ENCODE peak calls at places on chromosomes 7 and 10, in seven cellular contexts. One of them, this sample, is unnamed. For H3K4me1 and H3K27me3, the result is how much of the 10 kb centered on the place peaks cover.

GRCh38 chr10:60003709-60004191 is 97.4 kb upstream of the CCDC6 start:
- DNase-seq in stomach: no peak
- DNase-seq in HAP-1: no peak
- DNase-seq in adrenal gland: no peak
- DNase-seq in body of pancreas: no peak
- DNase-seq in mesenchymal stem cell: no peak
- DNase-seq in spleen: no peak
- DNase-seq in this sample: peak

GRCh38 chr10:30639946-30640786 is 10.6 kb upstream of the LYZL2 start:
- DNase-seq in stomach: no peak
- DNase-seq in HAP-1: peak
- DNase-seq in adrenal gland: no peak
- DNase-seq in body of pancreas: no peak
- DNase-seq in mesenchymal stem cell: peak
- DNase-seq in spleen: no peak
- DNase-seq in this sample: peak

GRCh38 chr10:93745411-93746065 is 12.2 kb upstream of the LGI1 start:
- DNase-seq in stomach: no peak
- DNase-seq in HAP-1: peak
- DNase-seq in adrenal gland: no peak
- DNase-seq in body of pancreas: no peak
- DNase-seq in mesenchymal stem cell: peak
- DNase-seq in spleen: no peak
- DNase-seq in this sample: no peak

GRCh38 chr10:79488303-79488702 is 24.0 kb upstream of the EIF5AL1 start:
- DNase-seq in stomach: peak
- DNase-seq in HAP-1: no peak
- DNase-seq in adrenal gland: peak
- DNase-seq in body of pancreas: no peak
- DNase-seq in mesenchymal stem cell: peak
- DNase-seq in spleen: no peak
- DNase-seq in this sample: peak

GRCh38 chr7:46557295-46557711 is 636.2 kb upstream of the IGFBP3 start:
- DNase-seq in stomach: no peak
- DNase-seq in HAP-1: no peak
- DNase-seq in adrenal gland: no peak
- DNase-seq in body of pancreas: peak
- DNase-seq in mesenchymal stem cell: peak
- DNase-seq in spleen: no peak
- DNase-seq in this sample: no peak

GRCh38 chr10:2844925-2845324 is 222.4 kb upstream of the PFKP start:
- DNase-seq in stomach: no peak
- DNase-seq in HAP-1: no peak
- DNase-seq in adrenal gland: no peak
- DNase-seq in body of pancreas: no peak
- DNase-seq in mesenchymal stem cell: no peak
- DNase-seq in spleen: no peak
- DNase-seq in this sample: no peak

GRCh38 chr10:22875584-22875983 is 52.3 kb upstream of the ARMC3 start:
- DNase-seq in stomach: no peak
- DNase-seq in HAP-1: peak
- DNase-seq in adrenal gland: no peak
- DNase-seq in body of pancreas: no peak
- DNase-seq in mesenchymal stem cell: no peak
- DNase-seq in spleen: no peak
- DNase-seq in this sample: no peak

GRCh38 chr10:110460111-110460809 is 37.4 kb upstream of the DUSP5 start:
- DNase-seq in stomach: peak
- DNase-seq in HAP-1: no peak
- DNase-seq in adrenal gland: peak
- DNase-seq in body of pancreas: no peak
- DNase-seq in mesenchymal stem cell: no peak
- DNase-seq in spleen: peak
- DNase-seq in this sample: no peak

GRCh38 chr7:81005254-81005653 is 86.4 kb upstream of the SEMA3C start:
- DNase-seq in stomach: no peak
- DNase-seq in HAP-1: no peak
- DNase-seq in adrenal gland: no peak
- DNase-seq in body of pancreas: no peak
- DNase-seq in mesenchymal stem cell: no peak
- DNase-seq in spleen: no peak
- DNase-seq in this sample: no peak

GRCh38 chr10:93068411-93069244 is 5.1 kb upstream of the CYP26A1 start:
- DNase-seq in stomach: no peak
- DNase-seq in HAP-1: no peak
- DNase-seq in adrenal gland: no peak
- DNase-seq in body of pancreas: no peak
- DNase-seq in mesenchymal stem cell: peak
- DNase-seq in spleen: no peak
- DNase-seq in this sample: no peak

GRCh38 chr10:37490266-37490665 is 364.9 kb downstream of the ANKRD30A start:
- DNase-seq in stomach: no peak
- DNase-seq in HAP-1: no peak
- DNase-seq in adrenal gland: peak
- DNase-seq in body of pancreas: no peak
- DNase-seq in mesenchymal stem cell: no peak
- DNase-seq in spleen: no peak
- DNase-seq in this sample: no peak

GRCh38 chr10:132866601-132867381 is 75.6 kb downstream of the CFAP46 start:
- DNase-seq in stomach: peak
- DNase-seq in HAP-1: no peak
- DNase-seq in adrenal gland: no peak
- DNase-seq in body of pancreas: no peak
- DNase-seq in mesenchymal stem cell: no peak
- DNase-seq in spleen: peak
- DNase-seq in this sample: no peak

GRCh38 chr7:68694656-68695055 is 903.6 kb upstream of the AUTS2 start:
- DNase-seq in stomach: no peak
- DNase-seq in HAP-1: no peak
- DNase-seq in adrenal gland: no peak
- DNase-seq in body of pancreas: no peak
- DNase-seq in mesenchymal stem cell: no peak
- DNase-seq in spleen: no peak
- DNase-seq in this sample: no peak

GRCh38 chr7:30170460-30171197 is 35.8 kb downstream of the MTURN start:
- DNase-seq in stomach: no peak
- DNase-seq in HAP-1: no peak
- DNase-seq in adrenal gland: no peak
- DNase-seq in body of pancreas: no peak
- DNase-seq in mesenchymal stem cell: no peak
- DNase-seq in spleen: no peak
- DNase-seq in this sample: no peak

GRCh38 chr7:107966701-107967100 is 36.3 kb downstream of the LAMB1 start:
- DNase-seq in stomach: no peak
- DNase-seq in HAP-1: no peak
- DNase-seq in adrenal gland: no peak
- DNase-seq in body of pancreas: no peak
- DNase-seq in mesenchymal stem cell: peak
- DNase-seq in spleen: no peak
- DNase-seq in this sample: peak

GRCh38 chr7:11830582-11831382 is 1.2 kb downstream of the THSD7A start:
- DNase-seq in stomach: no peak
- DNase-seq in HAP-1: no peak
- DNase-seq in adrenal gland: no peak
- DNase-seq in body of pancreas: no peak
- DNase-seq in mesenchymal stem cell: peak
- DNase-seq in spleen: no peak
- DNase-seq in this sample: no peak

GRCh38 chr7:44965937-44966730 is 12.7 kb downstream of the MYO1G start:
- DNase-seq in stomach: no peak
- DNase-seq in HAP-1: no peak
- DNase-seq in adrenal gland: no peak
- DNase-seq in body of pancreas: no peak
- DNase-seq in mesenchymal stem cell: no peak
- DNase-seq in spleen: peak
- DNase-seq in this sample: no peak

GRCh38 chr10:58335306-58336005 is 650 bp downstream of the UBE2D1 start:
- DNase-seq in stomach: peak
- DNase-seq in HAP-1: no peak
- DNase-seq in adrenal gland: peak
- DNase-seq in body of pancreas: peak
- DNase-seq in mesenchymal stem cell: peak
- DNase-seq in spleen: no peak
- DNase-seq in this sample: no peak

GRCh38 chr10:101293007-101293723 is 60.8 kb upstream of the BTRC start:
- DNase-seq in stomach: no peak
- DNase-seq in HAP-1: no peak
- DNase-seq in adrenal gland: no peak
- DNase-seq in body of pancreas: no peak
- DNase-seq in mesenchymal stem cell: no peak
- DNase-seq in spleen: no peak
- DNase-seq in this sample: no peak

GRCh38 chr10:129846991-129847391 is 117.1 kb downstream of the EBF3 start:
- DNase-seq in stomach: no peak
- DNase-seq in HAP-1: peak
- DNase-seq in adrenal gland: no peak
- DNase-seq in body of pancreas: no peak
- DNase-seq in mesenchymal stem cell: no peak
- DNase-seq in spleen: no peak
- DNase-seq in this sample: no peak

GRCh38 chr7:26193432-26194206 is 6.9 kb downstream of the HNRNPA2B1 start:
- DNase-seq in stomach: no peak
- DNase-seq in HAP-1: no peak
- DNase-seq in adrenal gland: no peak
- DNase-seq in body of pancreas: no peak
- DNase-seq in mesenchymal stem cell: no peak
- DNase-seq in spleen: no peak
- DNase-seq in this sample: no peak
- H3K4me3 ChIP-seq in stomach: no peak
- H3K4me3 ChIP-seq in HAP-1: no peak
- H3K4me3 ChIP-seq in adrenal gland: no peak
- H3K4me3 ChIP-seq in body of pancreas: no peak
- H3K4me3 ChIP-seq in mesenchymal stem cell: no peak
- H3K4me3 ChIP-seq in spleen: peak
- H3K4me3 ChIP-seq in this sample: no peak

GRCh38 chr7:116872026-116872425 is 9.6 kb downstream of the CAPZA2 start:
- DNase-seq in stomach: no peak
- DNase-seq in HAP-1: no peak
- DNase-seq in adrenal gland: no peak
- DNase-seq in body of pancreas: no peak
- DNase-seq in mesenchymal stem cell: no peak
- DNase-seq in spleen: no peak
- DNase-seq in this sample: no peak

GRCh38 chr7:116873619-116874018 is 11.2 kb downstream of the CAPZA2 start:
- DNase-seq in stomach: no peak
- DNase-seq in HAP-1: no peak
- DNase-seq in adrenal gland: no peak
- DNase-seq in body of pancreas: no peak
- DNase-seq in mesenchymal stem cell: no peak
- DNase-seq in spleen: no peak
- DNase-seq in this sample: no peak

GRCh38 chr7:116876664-116877442 is 14.5 kb downstream of the CAPZA2 start:
- DNase-seq in stomach: peak
- DNase-seq in HAP-1: no peak
- DNase-seq in adrenal gland: peak
- DNase-seq in body of pancreas: peak
- DNase-seq in mesenchymal stem cell: no peak
- DNase-seq in spleen: no peak
- DNase-seq in this sample: no peak

DNA sequence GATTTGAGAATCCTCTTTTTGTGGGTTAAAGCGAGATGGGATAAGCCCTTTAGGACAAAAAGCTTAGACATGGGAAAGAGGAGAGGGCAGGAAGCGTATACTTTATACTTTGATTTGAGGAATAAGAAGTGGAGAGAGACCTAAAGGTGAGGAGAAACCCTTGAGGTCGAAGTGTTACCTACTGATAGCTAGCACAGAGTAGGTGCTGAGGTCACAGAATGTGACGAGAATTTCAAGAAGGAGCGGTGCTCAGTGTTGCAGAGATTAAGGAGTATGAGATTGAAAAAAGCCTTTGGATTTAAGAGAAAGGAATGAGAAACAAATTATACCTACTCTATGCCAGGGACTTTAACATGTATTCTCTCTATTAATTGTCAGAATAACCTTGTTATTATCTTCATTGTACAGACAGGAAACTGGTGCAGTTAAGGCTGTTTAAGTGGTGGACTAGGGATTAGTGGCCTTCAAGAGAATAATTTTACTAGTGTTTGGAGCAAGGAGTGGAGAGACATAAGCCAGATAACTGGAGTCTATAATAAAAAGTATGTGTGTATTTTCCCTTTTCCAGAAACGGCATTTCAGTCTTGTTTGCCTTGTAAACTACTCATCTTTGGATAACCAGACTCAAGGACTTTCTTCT is 8.8 kb downstream of the CAPZA2 start:
- DNase-seq in stomach: no peak
- DNase-seq in HAP-1: peak
- DNase-seq in adrenal gland: no peak
- DNase-seq in body of pancreas: no peak
- DNase-seq in mesenchymal stem cell: no peak
- DNase-seq in spleen: no peak
- DNase-seq in this sample: no peak
- H3K4me1 ChIP-seq in stomach: half or more
- H3K4me1 ChIP-seq in HAP-1: under half
- H3K4me1 ChIP-seq in adrenal gland: under half
- H3K4me1 ChIP-seq in body of pancreas: under half
- H3K4me1 ChIP-seq in mesenchymal stem cell: under half
- H3K4me1 ChIP-seq in spleen: half or more
- H3K4me1 ChIP-seq in this sample: under half

DNA sequence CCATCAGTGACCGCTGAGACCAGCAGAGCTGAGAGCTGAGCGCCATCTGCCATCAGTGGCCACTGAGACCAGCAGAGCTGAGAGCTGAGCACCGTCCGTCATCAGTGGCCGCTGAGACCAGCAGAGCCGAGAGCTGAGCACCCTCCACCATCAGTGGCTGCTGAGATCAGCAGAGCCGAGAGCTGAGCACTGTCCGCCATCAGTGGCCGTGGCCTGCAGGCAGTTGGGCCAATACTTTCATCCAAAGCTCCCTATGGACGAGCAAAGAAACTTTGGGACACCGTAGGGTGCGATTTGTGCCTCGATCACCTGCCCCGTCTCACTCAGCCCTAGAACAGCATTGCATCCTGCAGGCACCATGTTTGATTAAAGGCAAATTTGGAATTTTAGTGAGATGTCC is 265.8 kb downstream of the DNAJB6 start:
- DNase-seq in stomach: no peak
- DNase-seq in HAP-1: no peak
- DNase-seq in adrenal gland: no peak
- DNase-seq in body of pancreas: no peak
- DNase-seq in mesenchymal stem cell: no peak
- DNase-seq in spleen: peak
- DNase-seq in this sample: no peak
- H3K27me3 ChIP-seq in stomach: under half
- H3K27me3 ChIP-seq in HAP-1: under half
- H3K27me3 ChIP-seq in adrenal gland: under half
- H3K27me3 ChIP-seq in body of pancreas: under half
- H3K27me3 ChIP-seq in mesenchymal stem cell: under half
- H3K27me3 ChIP-seq in spleen: under half
- H3K27me3 ChIP-seq in this sample: under half

DNA sequence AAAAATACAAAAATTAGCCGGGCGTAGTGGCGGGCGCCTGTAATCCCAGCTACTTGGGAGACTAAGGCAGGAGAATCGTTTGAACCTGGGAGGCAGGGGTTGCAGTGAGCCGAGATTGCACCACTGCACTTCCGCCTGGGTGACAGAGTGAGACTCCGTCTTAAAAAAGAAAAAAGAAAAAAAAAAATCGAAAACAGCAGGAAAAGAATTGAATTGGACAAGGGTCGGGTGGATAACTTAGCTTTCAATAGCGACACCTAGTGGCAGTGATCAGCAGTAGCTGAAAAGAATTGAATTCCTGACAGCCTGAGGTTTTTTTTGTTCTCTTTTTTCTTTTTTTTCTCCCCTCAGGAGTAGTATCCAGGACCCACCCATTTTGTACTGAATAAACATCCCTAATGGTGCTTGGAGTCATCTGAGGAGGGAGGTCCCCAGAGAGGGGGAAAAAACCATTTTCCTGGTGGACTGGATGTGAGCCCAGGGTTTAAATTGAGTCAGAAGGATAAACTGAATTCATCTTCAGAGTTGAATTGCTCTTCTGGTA is 55.1 kb downstream of the CYCS start:
- DNase-seq in stomach: peak
- DNase-seq in HAP-1: peak
- DNase-seq in adrenal gland: peak
- DNase-seq in body of pancreas: peak
- DNase-seq in mesenchymal stem cell: peak
- DNase-seq in spleen: no peak
- DNase-seq in this sample: peak
- H3K4me3 ChIP-seq in stomach: peak
- H3K4me3 ChIP-seq in HAP-1: no peak
- H3K4me3 ChIP-seq in adrenal gland: peak
- H3K4me3 ChIP-seq in body of pancreas: no peak
- H3K4me3 ChIP-seq in mesenchymal stem cell: no peak
- H3K4me3 ChIP-seq in spleen: no peak
- H3K4me3 ChIP-seq in this sample: no peak